ENCODE peak calls at places on chromosomes 7 and 10, in ten cellular contexts. Q, E, W, L, I, V, B, O, U and D are unnamed samples.

GRCh38 chr7:75842836-75843446 is 29.3 kb upstream of the CCL24 start:
- DNase-seq in Q (peak; percentile 16), E (peak; percentile 30), W (peak; percentile 71), L (peak; percentile 46), I (peak; percentile 61), V (no peak), B (peak; percentile 20), O (peak; percentile 52), U (no peak), D (peak; percentile 91)

GRCh38 chr7:36301914-36302771 is 87.5 kb upstream of the ANLN start:
- DNase-seq in Q (no peak), E (peak; percentile 7), W (peak; percentile 64), L (no peak), I (peak; percentile 19), V (peak; percentile 41), B (no peak), O (no peak), U (no peak), D (peak; percentile 4)

GRCh38 chr10:129972145-129972965 is 8.3 kb upstream of the EBF3 start:
- DNase-seq in Q (no peak), E (no peak), W (no peak), L (no peak), I (no peak), V (no peak), B (no peak), O (no peak), U (no peak), D (no peak)

GRCh38 chr7:50824882-50825281 is 42.2 kb upstream of the GRB10 start:
- DNase-seq in Q (no peak), E (no peak), W (no peak), L (no peak), I (no peak), V (no peak), B (no peak), O (no peak), U (no peak), D (no peak)

GRCh38 chr7:105876964-105877601 is 684 bp upstream of the ATXN7L1 start:
- DNase-seq in Q (no peak), E (peak; percentile 52), W (peak; percentile 44), L (peak; percentile 44), I (peak; percentile 23), V (peak; percentile 74), B (peak; percentile 15), O (peak; percentile 45), U (no peak), D (peak; percentile 52)

GRCh38 chr7:48627153-48627552 is 297.2 kb upstream of the CDC14C start:
- DNase-seq in Q (no peak), E (no peak), W (no peak), L (no peak), I (no peak), V (no peak), B (no peak), O (no peak), U (no peak), D (no peak)

GRCh38 chr10:101888251-101888949 is 44.8 kb upstream of the KCNIP2 start:
- DNase-seq in Q (no peak), E (no peak), W (no peak), L (no peak), I (no peak), V (no peak), B (no peak), O (no peak), U (no peak), D (no peak)

GRCh38 chr7:49643321-49643720 is 130.1 kb upstream of the VWC2 start:
- DNase-seq in Q (peak; percentile 32), E (no peak), W (no peak), L (peak; percentile 33), I (no peak), V (no peak), B (no peak), O (no peak), U (no peak), D (no peak)

GRCh38 chr10:74081192-74081803 is 69.3 kb downstream of the AP3M1 start:
- DNase-seq in Q (peak; percentile 42), E (peak; percentile 43), W (peak; percentile 75), L (peak; percentile 46), I (peak; percentile 41), V (no peak), B (peak; percentile 16), O (peak; percentile 53), U (no peak), D (peak; percentile 75)

GRCh38 chr10:90857635-90858488 is at the start of gene HTR7:
- DNase-seq in Q (peak; percentile 53), E (peak; percentile 54), W (peak; percentile 60), L (peak; percentile 69), I (peak; percentile 49), V (peak; percentile 73), B (peak; percentile 31), O (peak; percentile 68), U (no peak), D (peak; percentile 44)

GRCh38 chr10:6035101-6035834 is 26.9 kb downstream of the IL2RA start:
- DNase-seq in Q (no peak), E (no peak), W (no peak), L (no peak), I (no peak), V (no peak), B (no peak), O (no peak), U (no peak), D (no peak)

DNA sequence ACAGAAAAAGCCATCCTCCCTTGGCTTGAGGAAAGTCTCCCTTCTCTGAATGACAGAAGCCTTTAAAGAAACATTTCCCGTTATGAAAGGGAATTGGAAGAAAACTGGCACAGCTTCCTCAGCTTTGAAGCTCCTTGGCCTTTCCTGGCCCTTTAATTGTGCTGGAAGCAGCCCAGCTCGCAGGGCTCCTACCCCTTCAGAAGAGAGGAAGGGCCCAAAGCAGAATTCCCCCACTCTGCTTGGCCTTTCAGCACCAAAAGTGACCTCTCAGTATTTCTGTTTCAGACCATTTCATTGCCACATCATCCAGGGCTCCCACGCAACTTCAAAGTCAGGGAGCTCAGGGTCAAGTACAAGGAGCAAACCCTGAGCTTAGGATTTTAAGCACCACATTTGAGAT is 4.2 kb downstream of the AFAP1L2 start:
- DNase-seq in Q (no peak), E (no peak), W (no peak), L (no peak), I (no peak), V (no peak), B (no peak), O (no peak), U (no peak), D (no peak)
- H3K27me3 ChIP-seq in Q (peaks cover 18% of the 10 kb centered on the region), E (peaks cover 30% of the 10 kb centered on the region), W (peaks cover 21% of the 10 kb centered on the region), L (peaks cover 2% of the 10 kb centered on the region), I (no peaks in the 10 kb centered on the region), V (peaks cover 5% of the 10 kb centered on the region), B (no peaks in the 10 kb centered on the region), O (no peaks in the 10 kb centered on the region), U (no peaks in the 10 kb centered on the region), D (peaks cover 95% of the 10 kb centered on the region)

GRCh38 chr7:151349507-151349853 is 7.9 kb downstream of the NUB1 start:
- DNase-seq in Q (no peak), E (no peak), W (peak; percentile 54), L (no peak), I (peak; percentile 50), V (no peak), B (no peak), O (no peak), U (no peak), D (no peak)
- H3K4me1 ChIP-seq in Q (peaks cover 23% of the 10 kb centered on the region), E (peaks cover 5% of the 10 kb centered on the region), W (peaks cover 11% of the 10 kb centered on the region), L (peaks cover 9% of the 10 kb centered on the region), I (peaks cover 18% of the 10 kb centered on the region), V (peaks cover 11% of the 10 kb centered on the region), B (peaks cover 3% of the 10 kb centered on the region), O (no peaks in the 10 kb centered on the region), U (peaks cover 10% of the 10 kb centered on the region), D (no peaks in the 10 kb centered on the region)

GRCh38 chr7:130436253-130436652 is 4.6 kb downstream of the CEP41 start:
- DNase-seq in Q (no peak), E (no peak), W (no peak), L (no peak), I (no peak), V (no peak), B (no peak), O (no peak), U (no peak), D (no peak)

GRCh38 chr7:130445008-130445407 is 4.2 kb upstream of the CEP41 start:
- DNase-seq in Q (no peak), E (no peak), W (no peak), L (no peak), I (no peak), V (no peak), B (no peak), O (no peak), U (no peak), D (no peak)

GRCh38 chr7:130444230-130444629 is 3.4 kb upstream of the CEP41 start:
- DNase-seq in Q (no peak), E (no peak), W (no peak), L (no peak), I (peak; percentile 27), V (no peak), B (no peak), O (peak; percentile 25), U (no peak), D (no peak)

GRCh38 chr7:130441408-130441854 is 615 bp upstream of the CEP41 start:
- DNase-seq in Q (no peak), E (no peak), W (peak; percentile 28), L (peak; percentile 38), I (no peak), V (no peak), B (peak; percentile 20), O (peak; percentile 30), U (no peak), D (peak; percentile 76)

GRCh38 chr7:130440527-130441365 is at the start of gene CEP41:
- DNase-seq in Q (peak; percentile 97), E (peak; percentile 96), W (peak; percentile 96), L (peak; percentile 99), I (peak; percentile 97), V (peak; percentile 97), B (peak; percentile 93), O (peak; percentile 98), U (peak; percentile 78), D (peak; percentile 99)
- TF ChIP-seq POLR2A in Q (no peak), E (no peak), W (peak; percentile 47), L (no peak), I (no peak), V (no peak), B (peak; percentile 6), O (no peak), U (no peak), D (peak; percentile 35)

GRCh38 chr7:128254470-128254869 is 13.4 kb downstream of the LEP start:
- DNase-seq in Q (no peak), E (no peak), W (no peak), L (no peak), I (no peak), V (no peak), B (no peak), O (no peak), U (no peak), D (no peak)

GRCh38 chr7:128247640-128248194 is 6.6 kb downstream of the LEP start:
- DNase-seq in Q (no peak), E (no peak), W (peak; percentile 68), L (no peak), I (no peak), V (no peak), B (no peak), O (no peak), U (no peak), D (no peak)

GRCh38 chr7:128253701-128254100 is 12.6 kb downstream of the LEP start:
- DNase-seq in Q (no peak), E (no peak), W (no peak), L (no peak), I (no peak), V (no peak), B (no peak), O (no peak), U (no peak), D (no peak)

GRCh38 chr7:128247108-128247507 is 6.0 kb downstream of the LEP start:
- DNase-seq in Q (no peak), E (no peak), W (no peak), L (no peak), I (no peak), V (no peak), B (no peak), O (no peak), U (no peak), D (no peak)

GRCh38 chr7:128251337-128251736 is 10.3 kb downstream of the LEP start:
- DNase-seq in Q (no peak), E (no peak), W (no peak), L (no peak), I (no peak), V (no peak), B (no peak), O (no peak), U (no peak), D (no peak)
- H3K27me3 ChIP-seq in Q (no peaks in the 10 kb centered on the region), E (no peaks in the 10 kb centered on the region), W (peaks cover 62% of the 10 kb centered on the region), L (no peaks in the 10 kb centered on the region), I (no peaks in the 10 kb centered on the region), V (no peaks in the 10 kb centered on the region), B (no peaks in the 10 kb centered on the region), O (no peaks in the 10 kb centered on the region), U (no peaks in the 10 kb centered on the region), D (no peaks in the 10 kb centered on the region)